ENCODE peak calls at places on chromosomes 6 and 20, in four cellular contexts. X is NCI-H510A treated with DMSO at 0.1 percent for 48 hours, S is NCI-H524, P is fibroblast of the conjunctiva. U is an unnamed sample.

GRCh38 chr20:41119593-41120561 is 17.5 kb upstream of the PLCG1 start:
- DNase-seq in S (no peak), P (no peak), X (no peak), U (no peak)

GRCh38 chr20:59185809-59186208 is 22.2 kb downstream of the ZNF831 start:
- DNase-seq in P (no peak), S (no peak), X (no peak), U (no peak)

GRCh38 chr6:151716446-151717047 is 90.9 kb upstream of the ESR1 start:
- DNase-seq in X (peak; percentile 26), P (no peak), S (no peak), U (no peak)

GRCh38 chr20:51800132-51800721 is 2.1 kb downstream of the SALL4 start:
- DNase-seq in X (peak; percentile 74), P (peak; percentile 12), S (peak; percentile 43), U (no peak)

GRCh38 chr6:114108119-114109002 is 137.4 kb upstream of the HDAC2 start:
- DNase-seq in S (no peak), P (peak; percentile 31), X (peak; percentile 20), U (peak; percentile 52)

GRCh38 chr6:113171882-113172281 is 685.3 kb upstream of the MARCKS start:
- DNase-seq in X (no peak), P (no peak), S (no peak), U (no peak)

GRCh38 chr20:60040471-60041162 is 82.4 kb downstream of the CDH26 start:
- DNase-seq in P (no peak), X (peak; percentile 18), S (no peak), U (no peak)

GRCh38 chr20:17827759-17828559 is 128.2 kb downstream of the BANF2 start:
- DNase-seq in P (no peak), X (no peak), S (no peak), U (no peak)

GRCh38 chr20:371755-372542 is 8.6 kb upstream of the TRIB3 start:
- DNase-seq in S (no peak), P (peak; percentile 95), X (peak; percentile 7), U (no peak)

GRCh38 chr20:56731041-56731440 is 101.9 kb downstream of the TFAP2C start:
- DNase-seq in X (no peak), P (no peak), S (no peak), U (no peak)

GRCh38 chr6:5339757-5340156 is 78.4 kb downstream of the FARS2 start:
- DNase-seq in P (no peak), S (no peak), X (no peak), U (no peak)

GRCh38 chr6:139249387-139249786 is 42.4 kb downstream of the TXLNB start:
- DNase-seq in X (no peak), P (no peak), S (no peak), U (no peak)

GRCh38 chr6:105747823-105748405 is 338.2 kb upstream of the PRDM1 start:
- DNase-seq in S (no peak), X (no peak), P (no peak), U (no peak)

GRCh38 chr6:3372184-3372846 is 84.5 kb downstream of the SLC22A23 start:
- DNase-seq in S (no peak), X (no peak), P (no peak), U (no peak)

GRCh38 chr6:101722991-101723579 is 329.6 kb downstream of the GRIK2 start:
- DNase-seq in S (no peak), X (no peak), P (peak; percentile 87), U (no peak)

GRCh38 chr6:117270121-117270959 is 5.0 kb downstream of the VGLL2 start:
- DNase-seq in S (peak; percentile 40), X (no peak), P (no peak), U (no peak)